ENCODE peak calls at places on chromosomes 5 and 9, in four cellular contexts. D is fibroblast of lung, R is mammary epithelial cell, W is MM.1S. K is an unnamed sample.

GRCh38 chr9:70130266-70130665 is 86.6 kb downstream of the MAMDC2 start:
- DNase-seq in W (no peak), R (peak; percentile 80), D (no peak), K (no peak)

GRCh38 chr5:541148-541887 is 17.1 kb upstream of the SLC9A3 start:
- DNase-seq in W (no peak), D (no peak), R (no peak), K (peak; percentile 15)

GRCh38 chr9:110142868-110143866 is 64.8 kb downstream of the C9orf152 start:
- DNase-seq in W (peak; percentile 89), D (no peak), R (no peak), K (peak; percentile 91)

GRCh38 chr9:68447611-68448010 is 91.2 kb downstream of the PGM5 start:
- DNase-seq in W (no peak), D (no peak), R (no peak), K (no peak)

GRCh38 chr5:9519537-9519936 is 26.3 kb downstream of the SEMA5A start:
- DNase-seq in R (no peak), D (peak; percentile 87), W (no peak), K (no peak)

GRCh38 chr5:10310073-10310779 is 2.5 kb upstream of the CMBL start:
- DNase-seq in D (peak; percentile 29), W (peak; percentile 44), R (peak; percentile 90), K (no peak)

GRCh38 chr9:36210722-36211121 is 20.0 kb downstream of the CLTA start:
- DNase-seq in D (no peak), R (no peak), W (no peak), K (no peak)

GRCh38 chr5:143316337-143316736 is 87.1 kb downstream of the NR3C1 start:
- DNase-seq in D (no peak), R (no peak), W (no peak), K (no peak)

GRCh38 chr5:141677415-141677814 is 4.6 kb downstream of the ARAP3 start:
- DNase-seq in W (no peak), D (no peak), R (no peak), K (peak; percentile 39)

GRCh38 chr9:92631452-92632211 is 38.3 kb downstream of the IPPK start:
- DNase-seq in W (no peak), R (no peak), D (no peak), K (no peak)

GRCh38 chr9:92517046-92517445 is 18.7 kb downstream of the ECM2 start:
- DNase-seq in W (no peak), D (no peak), R (no peak), K (no peak)

GRCh38 chr5:146520731-146521130 is 4.7 kb upstream of the GPR151 start:
- DNase-seq in R (no peak), D (no peak), W (no peak), K (no peak)

GRCh38 chr9:33623658-33624586 is 99.9 kb downstream of the ANKRD18B start:
- DNase-seq in R (peak; percentile 74), D (peak; percentile 72), W (peak; percentile 82), K (peak; percentile 76)

GRCh38 chr9:94920439-94920951 is 194.0 kb downstream of the AOPEP start:
- DNase-seq in W (no peak), D (peak; percentile 72), R (no peak), K (no peak)

GRCh38 chr9:131394464-131395026 is 659 bp downstream of the PRRC2B start:
- DNase-seq in W (peak; percentile 54), R (no peak), D (peak; percentile 51), K (peak; percentile 68)

GRCh38 chr5:168227001-168227400 is 64.4 kb upstream of the WWC1 start:
- DNase-seq in W (no peak), D (no peak), R (peak; percentile 29), K (no peak)

GRCh38 chr5:55855509-55855908 is 4.4 kb downstream of the IL31RA start:
- DNase-seq in D (no peak), R (no peak), W (no peak), K (no peak)

GRCh38 chr9:34589656-34590375 is at the start of gene CNTFR:
- DNase-seq in D (no peak), W (no peak), R (no peak), K (no peak)

GRCh38 chr9:83266618-83267543 is 203.9 kb upstream of the RASEF start:
- DNase-seq in R (no peak), W (no peak), D (no peak), K (no peak)

GRCh38 chr5:34503379-34504346 is 152.5 kb upstream of the RAI14 start:
- DNase-seq in R (no peak), D (no peak), W (no peak), K (no peak)

GRCh38 chr5:94691947-94692346 is 73.5 kb downstream of the SLF1 start:
- DNase-seq in D (peak; percentile 74), W (no peak), R (peak; percentile 59), K (no peak)

GRCh38 chr9:121750715-121751623 is 99.5 kb downstream of the DAB2IP start:
- DNase-seq in D (no peak), W (no peak), R (peak; percentile 60), K (no peak)

GRCh38 chr5:131644822-131645221 is 9.8 kb upstream of the RAPGEF6 start:
- DNase-seq in W (no peak), R (no peak), D (peak; percentile 27), K (no peak)

GRCh38 chr5:96567188-96567587 is 95.0 kb upstream of the CAST start:
- DNase-seq in R (peak; percentile 22), D (peak; percentile 47), W (no peak), K (no peak)

GRCh38 chr5:143318833-143319232 is 84.7 kb downstream of the NR3C1 start:
- DNase-seq in W (no peak), R (no peak), D (no peak), K (no peak)

GRCh38 chr5:135669416-135669815 is 90.6 kb upstream of the CXCL14 start:
- DNase-seq in D (no peak), R (no peak), W (no peak), K (no peak)

GRCh38 chr5:96619946-96620345 is 42.2 kb upstream of the CAST start:
- DNase-seq in D (no peak), W (no peak), R (no peak), K (no peak)

GRCh38 chr5:107254214-107254901 is 416.4 kb downstream of the EFNA5 start:
- DNase-seq in R (no peak), W (no peak), D (no peak), K (no peak)

GRCh38 chr5:141958773-141959172 is 771 bp upstream of the PCDH12 start:
- DNase-seq in D (no peak), R (peak; percentile 51), W (no peak), K (no peak)

GRCh38 chr9:73565833-73566465 is 414.3 kb downstream of the ANXA1 start:
- DNase-seq in R (peak; percentile 54), W (peak; percentile 43), D (no peak), K (no peak)

DNA sequence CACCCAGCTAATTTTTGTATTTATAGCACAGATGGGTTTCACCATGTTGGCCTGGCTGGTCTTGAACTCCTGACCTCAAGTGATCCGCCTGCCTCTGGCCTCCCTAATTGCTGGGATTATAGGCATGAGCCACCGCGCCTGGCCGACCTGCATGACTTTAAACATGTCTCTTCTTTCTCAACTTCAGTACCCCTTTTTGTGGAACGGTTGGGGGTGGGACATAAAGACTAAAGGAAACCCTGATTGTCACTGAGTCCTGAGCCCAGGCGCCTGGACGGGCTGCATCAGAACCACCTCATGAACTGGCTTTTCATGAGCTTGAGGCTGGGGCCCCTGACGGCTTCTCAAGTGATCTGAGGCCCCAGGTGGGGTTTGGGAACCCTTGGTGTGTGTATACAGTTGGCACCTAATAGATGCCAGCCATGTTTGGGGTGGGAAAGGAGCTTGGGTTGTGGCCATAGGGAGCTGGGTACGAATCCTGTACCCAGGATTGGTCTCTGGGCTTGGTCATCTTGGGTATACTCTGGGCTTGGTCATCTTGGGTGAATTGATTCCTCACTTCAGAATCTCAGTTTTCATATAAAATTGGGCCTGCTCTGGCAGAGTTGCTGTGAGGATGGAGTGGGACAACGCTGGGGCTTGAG is 2.2 kb downstream of the GRK6 start:
- DNase-seq in W (no peak), R (no peak), D (no peak), K (no peak)
- H3K4me2 ChIP-seq in W (peak overlapping the region; percentile 100), R (no peak overlapping the region), D (no peak overlapping the region), K (peak overlapping the region; percentile 98)

GRCh38 chr9:86349271-86349670 is 4.9 kb downstream of the TUT7 start:
- DNase-seq in W (no peak), R (no peak), D (peak; percentile 39), K (no peak)
- H3K4me3 ChIP-seq in W (no peak overlapping the region), R (no peak overlapping the region), D (no peak overlapping the region), K (peak overlapping the region; percentile 92)

GRCh38 chr9:128919409-128919808 is 1.4 kb upstream of the PHYHD1 start:
- DNase-seq in D (no peak), R (no peak), W (no peak), K (no peak)

GRCh38 chr9:128920381-128921058 is at the start of gene PHYHD1:
- DNase-seq in R (no peak), D (peak; percentile 87), W (no peak), K (peak; percentile 87)

GRCh38 chr9:128916745-128917144 is 4.0 kb upstream of the PHYHD1 start:
- DNase-seq in D (no peak), W (no peak), R (no peak), K (no peak)

GRCh38 chr9:128917151-128917849 is 3.5 kb upstream of the PHYHD1 start:
- DNase-seq in W (no peak), R (no peak), D (peak; percentile 89), K (no peak)

GRCh38 chr9:128918921-128919320 is 1.9 kb upstream of the PHYHD1 start:
- DNase-seq in D (no peak), R (no peak), W (no peak), K (no peak)
- H3K27ac ChIP-seq in D (no peak overlapping the region), R (no peak overlapping the region), W (no peak overlapping the region), K (peak overlapping the region; percentile 25)

DNA sequence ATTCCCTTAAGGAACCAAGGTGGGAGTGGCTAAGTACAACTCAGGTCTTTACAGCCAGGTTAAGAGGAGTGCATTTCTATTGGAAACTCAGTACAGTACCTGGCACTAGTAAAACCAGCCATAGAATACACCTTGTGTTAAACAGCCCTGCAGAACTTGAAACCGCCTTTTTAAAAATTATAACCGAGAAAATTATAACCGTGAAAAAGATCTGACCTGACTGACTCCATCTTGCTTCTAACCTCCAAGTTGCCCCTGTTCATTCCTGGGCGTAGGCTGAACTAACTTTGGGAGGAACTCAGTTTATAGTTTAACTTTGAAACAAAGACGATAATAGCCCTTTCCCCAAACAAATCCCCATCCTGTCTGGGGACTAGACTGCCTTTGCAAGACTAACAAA is 132.3 kb downstream of the SUSD1 start:
- DNase-seq in R (no peak), D (no peak), W (no peak), K (no peak)
- H3K4me2 ChIP-seq in R (peak overlapping the region; percentile 46), D (no peak overlapping the region), W (no peak overlapping the region), K (no peak overlapping the region)

GRCh38 chr5:173941758-173942401 is 47.1 kb upstream of the C5orf47 start:
- DNase-seq in R (no peak), D (no peak), W (no peak), K (no peak)

GRCh38 chr5:173944512-173944911 is 44.5 kb upstream of the C5orf47 start:
- DNase-seq in D (no peak), R (no peak), W (no peak), K (no peak)

GRCh38 chr5:173946353-173946752 is 42.6 kb upstream of the C5orf47 start:
- DNase-seq in D (no peak), W (no peak), R (no peak), K (no peak)

GRCh38 chr5:173940269-173940668 is 48.7 kb upstream of the C5orf47 start:
- DNase-seq in R (no peak), W (no peak), D (peak; percentile 61), K (no peak)

DNA sequence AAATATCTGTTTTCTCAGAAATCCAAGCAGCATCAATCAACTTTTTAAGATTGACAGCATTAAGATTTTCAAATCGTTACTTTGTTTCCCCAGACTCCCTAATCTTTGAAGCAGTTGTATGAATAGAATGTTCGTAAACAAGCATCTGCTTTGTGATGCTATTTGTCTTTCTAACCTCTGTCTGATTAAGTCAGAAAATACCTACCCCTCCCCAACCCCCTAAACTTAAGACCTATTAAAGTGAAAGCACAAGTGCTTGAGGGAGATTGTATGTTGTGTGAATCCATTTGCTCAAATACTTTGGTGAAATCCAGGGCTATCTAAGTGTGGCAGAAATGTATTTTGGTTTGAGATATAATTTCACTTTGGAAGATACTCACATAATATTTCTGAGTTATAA is 47.9 kb upstream of the C5orf47 start:
- DNase-seq in W (no peak), D (no peak), R (no peak), K (no peak)
- H3K4me3 ChIP-seq in W (no peak overlapping the region), D (no peak overlapping the region), R (no peak overlapping the region), K (no peak overlapping the region)

K was measured in OCI-LY7.